ENCODE peak calls at places on chromosomes 3 and 15, in ten cellular contexts. G is transverse colon; M is AG10803; W is hypothalamus; C is AG09319; B is NT2/D1; I is SHP77 treated with DMSO at 0.1 percent for 48 hours; Z is T-helper 2 cell; F is effector memory CD8-positive, alpha-beta T cell; P is AG04450. T is an unnamed sample.

GRCh38 chr3:98918586-98918985 is 17.1 kb upstream of the DCBLD2 start:
- DNase-seq in G (no peak), M (no peak), W (no peak), C (no peak), B (no peak), I (no peak), Z (no peak), F (no peak), P (no peak), T (no peak)

GRCh38 chr3:44012146-44012899 is 229.4 kb upstream of the TOPAZ1 start:
- DNase-seq in G (no peak), M (no peak), W (no peak), C (no peak), B (no peak), I (no peak), Z (no peak), F (no peak), P (no peak), T (no peak)

GRCh38 chr3:65029130-65029529 is 341.3 kb upstream of the ADAMTS9 start:
- DNase-seq in G (no peak), M (no peak), W (no peak), C (no peak), B (no peak), I (no peak), Z (no peak), F (no peak), P (no peak), T (no peak)

GRCh38 chr3:194782767-194783404 is 97.2 kb downstream of the FAM43A start:
- DNase-seq in G (no peak), M (peak; percentile 21), W (no peak), C (no peak), B (no peak), I (no peak), Z (no peak), F (no peak), P (no peak), T (no peak)

GRCh38 chr3:195352895-195353488 is 82.0 kb upstream of the XXYLT1 start:
- DNase-seq in G (no peak), M (peak; percentile 97), W (no peak), C (peak; percentile 89), B (no peak), I (no peak), Z (no peak), F (no peak), P (peak; percentile 53), T (no peak)

GRCh38 chr15:43748376-43748775 is 2.1 kb downstream of the PDIA3 start:
- DNase-seq in G (no peak), M (peak; percentile 34), W (no peak), C (no peak), B (no peak), I (no peak), Z (no peak), F (peak; percentile 9), P (no peak), T (no peak)

GRCh38 chr15:90340345-90340744 is 11.7 kb upstream of the ZNF774 start:
- DNase-seq in G (peak; percentile 78), M (no peak), W (no peak), C (no peak), B (no peak), I (no peak), Z (no peak), F (no peak), P (no peak), T (no peak)

GRCh38 chr15:85755471-85755870 is 39.3 kb downstream of the KLHL25 start:
- DNase-seq in G (peak; percentile 1), M (no peak), W (no peak), C (no peak), B (no peak), I (no peak), Z (no peak), F (no peak), P (no peak), T (no peak)

GRCh38 chr15:82047493-82048446 is 2.0 kb upstream of the MEX3B start:
- DNase-seq in G (no peak), M (no peak), W (no peak), C (no peak), B (no peak), I (no peak), Z (no peak), F (no peak), P (no peak), T (peak; percentile 66)

GRCh38 chr3:51706788-51707731 is at the start of gene GRM2:
- DNase-seq in G (peak; percentile 54), M (peak; percentile 66), W (peak; percentile 68), C (peak; percentile 52), B (peak; percentile 90), I (peak; percentile 11), Z (no peak), F (no peak), P (peak; percentile 38), T (no peak)

GRCh38 chr3:192130534-192131132 is 596.7 kb downstream of the FGF12 start:
- DNase-seq in G (peak; percentile 47), M (peak; percentile 6), W (peak; percentile 39), C (no peak), B (peak; percentile 36), I (no peak), Z (no peak), F (no peak), P (no peak), T (peak; percentile 79)

GRCh38 chr3:113264249-113264648 is 52.9 kb downstream of the BOC start:
- DNase-seq in G (no peak), M (no peak), W (peak; percentile 18), C (no peak), B (peak; percentile 80), I (peak; percentile 74), Z (no peak), F (no peak), P (no peak), T (peak; percentile 44)

GRCh38 chr3:134161817-134162396 is 88.8 kb downstream of the RYK start:
- DNase-seq in G (no peak), M (no peak), W (no peak), C (no peak), B (no peak), I (no peak), Z (no peak), F (no peak), P (no peak), T (no peak)

T was measured in pons.